ENCODE peak calls at places on chromosomes 11 and 22, in nine cellular contexts. One of them, this sample, is unnamed.

GRCh38 chr11:6812391-6813005 is 13.0 kb upstream of the OR6A2 start:
- DNase-seq in stomach: no peak
- DNase-seq in H1: no peak
- DNase-seq in sigmoid colon: no peak
- DNase-seq in cardiac muscle cell: peak; percentile 49
- DNase-seq in heart right ventricle: no peak
- DNase-seq in pancreas: no peak
- DNase-seq in neuronal stem cell: peak; percentile 43
- DNase-seq in fibroblast of lung: peak; percentile 22
- DNase-seq in this sample: peak; percentile 22

GRCh38 chr22:38938221-38938620 is 19.2 kb upstream of the APOBEC3A start:
- DNase-seq in fibroblast of lung: no peak
- DNase-seq in neuronal stem cell: no peak
- DNase-seq in heart right ventricle: no peak
- DNase-seq in cardiac muscle cell: no peak
- DNase-seq in H1: no peak
- DNase-seq in sigmoid colon: no peak
- DNase-seq in stomach: no peak
- DNase-seq in pancreas: no peak
- DNase-seq in this sample: no peak

GRCh38 chr11:67303989-67304411 is 670 bp downstream of the SSH3 start:
- DNase-seq in sigmoid colon: peak; percentile 69
- DNase-seq in H1: peak; percentile 64
- DNase-seq in neuronal stem cell: no peak
- DNase-seq in fibroblast of lung: peak; percentile 14
- DNase-seq in stomach: peak; percentile 57
- DNase-seq in pancreas: peak; percentile 41
- DNase-seq in heart right ventricle: peak; percentile 45
- DNase-seq in cardiac muscle cell: peak; percentile 49
- DNase-seq in this sample: no peak

GRCh38 chr11:132549001-132549400 is 983.3 kb downstream of the OPCML start:
- DNase-seq in cardiac muscle cell: no peak
- DNase-seq in heart right ventricle: no peak
- DNase-seq in H1: no peak
- DNase-seq in sigmoid colon: no peak
- DNase-seq in fibroblast of lung: peak; percentile 60
- DNase-seq in pancreas: no peak
- DNase-seq in neuronal stem cell: no peak
- DNase-seq in stomach: no peak
- DNase-seq in this sample: no peak

GRCh38 chr22:19430890-19431541 is 517 bp downstream of the HIRA start:
- DNase-seq in sigmoid colon: no peak
- DNase-seq in stomach: peak; percentile 65
- DNase-seq in heart right ventricle: peak; percentile 40
- DNase-seq in neuronal stem cell: peak; percentile 39
- DNase-seq in cardiac muscle cell: peak; percentile 58
- DNase-seq in H1: peak; percentile 67
- DNase-seq in pancreas: peak; percentile 55
- DNase-seq in fibroblast of lung: peak; percentile 37
- DNase-seq in this sample: no peak

GRCh38 chr11:104451193-104451592 is 287.2 kb upstream of the PDGFD start:
- DNase-seq in stomach: no peak
- DNase-seq in H1: no peak
- DNase-seq in neuronal stem cell: no peak
- DNase-seq in sigmoid colon: no peak
- DNase-seq in fibroblast of lung: no peak
- DNase-seq in pancreas: peak; percentile 20
- DNase-seq in heart right ventricle: peak; percentile 19
- DNase-seq in cardiac muscle cell: peak; percentile 78
- DNase-seq in this sample: no peak

GRCh38 chr11:16924462-16924825 is 89.8 kb downstream of the PLEKHA7 start:
- DNase-seq in sigmoid colon: no peak
- DNase-seq in heart right ventricle: no peak
- DNase-seq in H1: no peak
- DNase-seq in fibroblast of lung: no peak
- DNase-seq in neuronal stem cell: no peak
- DNase-seq in pancreas: no peak
- DNase-seq in stomach: no peak
- DNase-seq in cardiac muscle cell: no peak
- DNase-seq in this sample: no peak

GRCh38 chr11:65399249-65399648 is 12.8 kb downstream of the FRMD8 start:
- DNase-seq in sigmoid colon: no peak
- DNase-seq in H1: no peak
- DNase-seq in fibroblast of lung: no peak
- DNase-seq in heart right ventricle: no peak
- DNase-seq in neuronal stem cell: no peak
- DNase-seq in stomach: no peak
- DNase-seq in pancreas: no peak
- DNase-seq in cardiac muscle cell: no peak
- DNase-seq in this sample: no peak

GRCh38 chr22:23529166-23530103 is 50.7 kb downstream of the IGLL1 start:
- DNase-seq in heart right ventricle: no peak
- DNase-seq in pancreas: no peak
- DNase-seq in stomach: no peak
- DNase-seq in cardiac muscle cell: no peak
- DNase-seq in sigmoid colon: peak; percentile 55
- DNase-seq in neuronal stem cell: no peak
- DNase-seq in fibroblast of lung: no peak
- DNase-seq in H1: no peak
- DNase-seq in this sample: no peak

GRCh38 chr22:26460202-26460601 is 23.4 kb downstream of the HPS4 start:
- DNase-seq in sigmoid colon: no peak
- DNase-seq in pancreas: no peak
- DNase-seq in stomach: no peak
- DNase-seq in heart right ventricle: no peak
- DNase-seq in cardiac muscle cell: no peak
- DNase-seq in H1: no peak
- DNase-seq in fibroblast of lung: no peak
- DNase-seq in neuronal stem cell: no peak
- DNase-seq in this sample: no peak

DNA sequence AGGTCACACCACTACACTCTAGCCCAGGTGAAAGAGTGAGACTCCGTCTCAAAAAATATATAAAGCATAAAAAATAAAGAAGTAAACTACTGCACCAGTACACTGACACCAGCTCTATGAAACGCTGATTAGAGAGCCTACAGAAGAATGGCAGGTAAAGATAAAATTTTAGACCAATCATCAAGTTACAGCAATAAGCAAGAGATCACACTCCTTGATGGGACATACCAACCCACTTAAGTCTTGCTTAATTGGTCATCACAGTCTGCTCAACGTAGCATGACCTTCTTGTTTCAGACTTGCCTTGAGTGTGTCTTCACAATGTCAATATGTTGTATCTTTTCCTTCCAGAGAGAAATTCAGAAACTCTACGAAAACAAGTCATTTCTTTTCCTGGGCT is 12.5 kb downstream of the SRPRA start:
- DNase-seq in stomach: no peak
- DNase-seq in neuronal stem cell: no peak
- DNase-seq in H1: no peak
- DNase-seq in cardiac muscle cell: no peak
- DNase-seq in fibroblast of lung: no peak
- DNase-seq in heart right ventricle: no peak
- DNase-seq in sigmoid colon: no peak
- DNase-seq in pancreas: no peak
- DNase-seq in this sample: no peak
- H3K36me3 ChIP-seq in stomach: peaks cover 60% of the 10 kb centered on the region
- H3K36me3 ChIP-seq in neuronal stem cell: peaks cover 17% of the 10 kb centered on the region
- H3K36me3 ChIP-seq in H1: peaks cover 38% of the 10 kb centered on the region
- H3K36me3 ChIP-seq in cardiac muscle cell: peaks cover 34% of the 10 kb centered on the region
- H3K36me3 ChIP-seq in fibroblast of lung: peaks cover 12% of the 10 kb centered on the region
- H3K36me3 ChIP-seq in heart right ventricle: no peaks in the 10 kb centered on the region
- H3K36me3 ChIP-seq in sigmoid colon: peaks cover 43% of the 10 kb centered on the region
- H3K36me3 ChIP-seq in pancreas: no peaks in the 10 kb centered on the region
- H3K36me3 ChIP-seq in this sample: peaks cover 9% of the 10 kb centered on the region

DNA sequence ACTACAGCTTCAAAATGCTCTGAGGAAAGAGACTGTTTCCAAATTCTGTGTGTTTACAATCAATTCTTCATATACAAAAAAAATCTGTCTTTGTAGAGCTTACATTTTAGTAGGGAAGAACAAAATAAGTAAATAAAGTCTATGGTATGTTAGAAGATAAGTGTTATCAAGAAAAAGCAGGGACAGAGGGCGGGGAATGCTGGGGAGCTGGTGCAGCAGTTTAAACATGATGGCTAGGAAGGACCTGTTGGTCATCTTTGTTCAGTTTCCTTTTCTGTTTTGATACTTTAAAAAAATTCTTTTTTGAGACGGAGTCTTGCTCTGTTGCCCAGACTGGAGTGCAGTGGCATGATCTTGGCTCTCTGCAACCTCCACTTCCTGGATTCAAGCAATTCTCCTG is 16.1 kb downstream of the TMEM25 start:
- DNase-seq in neuronal stem cell: no peak
- DNase-seq in pancreas: no peak
- DNase-seq in cardiac muscle cell: no peak
- DNase-seq in stomach: no peak
- DNase-seq in H1: no peak
- DNase-seq in heart right ventricle: no peak
- DNase-seq in sigmoid colon: no peak
- DNase-seq in fibroblast of lung: no peak
- DNase-seq in this sample: no peak
- H3K36me3 ChIP-seq in neuronal stem cell: peaks cover 8% of the 10 kb centered on the region
- H3K36me3 ChIP-seq in pancreas: peaks cover under 1% of the 10 kb centered on the region
- H3K36me3 ChIP-seq in cardiac muscle cell: peaks cover 19% of the 10 kb centered on the region
- H3K36me3 ChIP-seq in stomach: peaks cover 75% of the 10 kb centered on the region
- H3K36me3 ChIP-seq in H1: no peaks in the 10 kb centered on the region
- H3K36me3 ChIP-seq in heart right ventricle: peaks cover 6% of the 10 kb centered on the region
- H3K36me3 ChIP-seq in sigmoid colon: peaks cover 56% of the 10 kb centered on the region
- H3K36me3 ChIP-seq in fibroblast of lung: peaks cover 3% of the 10 kb centered on the region
- H3K36me3 ChIP-seq in this sample: peaks cover 5% of the 10 kb centered on the region

DNA sequence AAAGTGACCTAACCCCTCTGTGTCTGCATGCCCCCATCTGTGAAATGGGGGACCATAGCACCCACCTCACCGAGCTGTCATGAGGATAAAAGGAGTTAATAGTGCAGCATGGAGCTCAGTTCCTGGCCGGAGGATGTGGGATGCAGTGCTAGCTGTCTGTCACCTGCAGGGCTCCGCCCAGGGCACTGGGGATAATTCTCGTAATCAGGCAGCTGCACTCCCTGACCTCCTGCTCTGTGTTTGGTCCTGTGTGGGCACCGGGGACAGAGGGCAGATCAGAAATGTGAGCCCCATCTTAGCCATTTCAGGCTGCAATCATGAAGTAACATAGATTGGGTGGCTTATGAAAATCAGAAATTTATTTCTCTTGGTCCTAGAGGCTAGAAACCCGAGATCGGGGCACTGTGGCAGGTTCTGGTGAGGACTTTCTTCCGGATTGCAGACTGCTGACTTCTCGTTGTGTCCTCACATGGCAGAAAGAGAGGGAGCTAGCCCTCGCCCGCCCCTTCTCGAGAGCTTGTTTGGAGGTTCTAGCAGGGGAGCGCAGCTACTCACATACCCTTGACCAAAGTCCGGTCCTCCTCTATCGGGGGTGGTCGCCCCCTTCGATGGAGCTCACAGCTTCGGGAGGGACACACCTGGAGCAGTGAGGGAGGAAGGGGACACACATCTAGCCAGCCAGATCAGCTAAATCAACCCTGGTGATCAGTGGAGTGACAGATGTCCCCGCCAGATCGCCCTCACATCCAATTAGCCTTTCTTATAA is 3.2 kb downstream of the KCTD17 start:
- DNase-seq in pancreas: no peak
- DNase-seq in cardiac muscle cell: no peak
- DNase-seq in H1: no peak
- DNase-seq in fibroblast of lung: no peak
- DNase-seq in sigmoid colon: no peak
- DNase-seq in heart right ventricle: no peak
- DNase-seq in stomach: no peak
- DNase-seq in neuronal stem cell: no peak
- DNase-seq in this sample: no peak
- H3K36me3 ChIP-seq in pancreas: no peaks in the 10 kb centered on the region
- H3K36me3 ChIP-seq in cardiac muscle cell: no peaks in the 10 kb centered on the region
- H3K36me3 ChIP-seq in H1: no peaks in the 10 kb centered on the region
- H3K36me3 ChIP-seq in fibroblast of lung: peaks cover 2% of the 10 kb centered on the region
- H3K36me3 ChIP-seq in sigmoid colon: peaks cover 62% of the 10 kb centered on the region
- H3K36me3 ChIP-seq in heart right ventricle: no peaks in the 10 kb centered on the region
- H3K36me3 ChIP-seq in stomach: peaks cover 58% of the 10 kb centered on the region
- H3K36me3 ChIP-seq in neuronal stem cell: peaks cover 30% of the 10 kb centered on the region
- H3K36me3 ChIP-seq in this sample: peaks cover 12% of the 10 kb centered on the region

GRCh38 chr22:29813126-29813525 is 24.9 kb downstream of the ASCC2 start:
- DNase-seq in sigmoid colon: no peak
- DNase-seq in neuronal stem cell: no peak
- DNase-seq in heart right ventricle: no peak
- DNase-seq in stomach: peak; percentile 46
- DNase-seq in pancreas: no peak
- DNase-seq in cardiac muscle cell: no peak
- DNase-seq in H1: no peak
- DNase-seq in fibroblast of lung: no peak
- DNase-seq in this sample: no peak

GRCh38 chr22:29811377-29811776 is 26.7 kb downstream of the ASCC2 start:
- DNase-seq in neuronal stem cell: no peak
- DNase-seq in pancreas: no peak
- DNase-seq in sigmoid colon: no peak
- DNase-seq in stomach: peak; percentile 78
- DNase-seq in H1: no peak
- DNase-seq in fibroblast of lung: no peak
- DNase-seq in cardiac muscle cell: no peak
- DNase-seq in heart right ventricle: no peak
- DNase-seq in this sample: no peak

GRCh38 chr22:29813563-29813962 is 24.5 kb downstream of the ASCC2 start:
- DNase-seq in neuronal stem cell: no peak
- DNase-seq in fibroblast of lung: no peak
- DNase-seq in pancreas: no peak
- DNase-seq in stomach: no peak
- DNase-seq in cardiac muscle cell: no peak
- DNase-seq in heart right ventricle: no peak
- DNase-seq in sigmoid colon: no peak
- DNase-seq in H1: no peak
- DNase-seq in this sample: peak; percentile 16

GRCh38 chr22:29814003-29814402 is 24.1 kb downstream of the ASCC2 start:
- DNase-seq in fibroblast of lung: no peak
- DNase-seq in stomach: no peak
- DNase-seq in heart right ventricle: no peak
- DNase-seq in cardiac muscle cell: no peak
- DNase-seq in pancreas: no peak
- DNase-seq in sigmoid colon: no peak
- DNase-seq in H1: no peak
- DNase-seq in neuronal stem cell: no peak
- DNase-seq in this sample: no peak

GRCh38 chr22:29810156-29810555 is 27.9 kb downstream of the ASCC2 start:
- DNase-seq in fibroblast of lung: no peak
- DNase-seq in stomach: no peak
- DNase-seq in pancreas: no peak
- DNase-seq in H1: no peak
- DNase-seq in cardiac muscle cell: no peak
- DNase-seq in heart right ventricle: no peak
- DNase-seq in neuronal stem cell: no peak
- DNase-seq in sigmoid colon: no peak
- DNase-seq in this sample: no peak
- H3K36me3 ChIP-seq in fibroblast of lung: peaks cover 27% of the 10 kb centered on the region
- H3K36me3 ChIP-seq in stomach: peaks cover 97% of the 10 kb centered on the region
- H3K36me3 ChIP-seq in pancreas: peaks cover 24% of the 10 kb centered on the region
- H3K36me3 ChIP-seq in H1: peaks cover 21% of the 10 kb centered on the region
- H3K36me3 ChIP-seq in cardiac muscle cell: peaks cover 31% of the 10 kb centered on the region
- H3K36me3 ChIP-seq in heart right ventricle: peaks cover 11% of the 10 kb centered on the region
- H3K36me3 ChIP-seq in neuronal stem cell: peaks cover 39% of the 10 kb centered on the region
- H3K36me3 ChIP-seq in sigmoid colon: peaks cover 89% of the 10 kb centered on the region
- H3K36me3 ChIP-seq in this sample: peaks cover 66% of the 10 kb centered on the region

GRCh38 chr11:61352038-61352437 is 9.6 kb downstream of the CYB561A3 start:
- DNase-seq in neuronal stem cell: no peak
- DNase-seq in pancreas: no peak
- DNase-seq in fibroblast of lung: no peak
- DNase-seq in heart right ventricle: no peak
- DNase-seq in sigmoid colon: no peak
- DNase-seq in cardiac muscle cell: no peak
- DNase-seq in H1: no peak
- DNase-seq in stomach: no peak
- DNase-seq in this sample: no peak
- H3K36me3 ChIP-seq in neuronal stem cell: peaks cover 19% of the 10 kb centered on the region
- H3K36me3 ChIP-seq in pancreas: no peaks in the 10 kb centered on the region
- H3K36me3 ChIP-seq in fibroblast of lung: peaks cover 20% of the 10 kb centered on the region
- H3K36me3 ChIP-seq in heart right ventricle: no peaks in the 10 kb centered on the region
- H3K36me3 ChIP-seq in sigmoid colon: peaks cover 90% of the 10 kb centered on the region
- H3K36me3 ChIP-seq in cardiac muscle cell: no peaks in the 10 kb centered on the region
- H3K36me3 ChIP-seq in H1: no peaks in the 10 kb centered on the region
- H3K36me3 ChIP-seq in stomach: peaks cover 90% of the 10 kb centered on the region
- H3K36me3 ChIP-seq in this sample: peaks cover 39% of the 10 kb centered on the region